ENCODE peak calls at places on chromosomes 16 and 17, in five cellular contexts. E is EH, D is NCI-H1105 treated with DMSO at 0.1 percent for 48 hours, N is C1 segment of cervical spinal cord, K is AG09309. B is an unnamed sample.
A peak's percentile ranks its signal among the peaks of the same experiment; 100 is the strongest.

GRCh38 chr17:10071141-10071540 is 127.3 kb downstream of the GAS7 start:
- DNase-seq in E (no peak), D (no peak), N (no peak), K (no peak), B (no peak)

GRCh38 chr16:72739577-72739976 is 308.4 kb downstream of the ZFHX3 start:
- DNase-seq in E (peak; percentile 84), D (no peak), N (no peak), K (peak; percentile 31), B (no peak)

GRCh38 chr16:78478267-78478821 is 378.9 kb downstream of the WWOX start:
- DNase-seq in E (no peak), D (peak; percentile 51), N (no peak), K (no peak), B (peak; percentile 95)

GRCh38 chr16:66478733-66479511 is 51.8 kb downstream of the BEAN1 start:
- DNase-seq in E (peak; percentile 73), D (no peak), N (peak; percentile 60), K (no peak), B (peak; percentile 77)

GRCh38 chr17:5819921-5820685 is 235.8 kb upstream of the NLRP1 start:
- DNase-seq in E (no peak), D (no peak), N (no peak), K (no peak), B (no peak)

GRCh38 chr17:48718781-48719641 is 3.3 kb downstream of the PRAC1 start:
- DNase-seq in E (no peak), D (no peak), N (no peak), K (no peak), B (no peak)

GRCh38 chr16:89446136-89446974 is 44.0 kb downstream of the ANKRD11 start:
- DNase-seq in E (no peak), D (no peak), N (no peak), K (no peak), B (no peak)

GRCh38 chr17:34797724-34798123 is 163.5 kb downstream of the CCT6B start:
- DNase-seq in E (peak; percentile 48), D (no peak), N (no peak), K (no peak), B (no peak)

GRCh38 chr16:76268824-76269223 is 8.4 kb upstream of the CNTNAP4 start:
- DNase-seq in E (no peak), D (no peak), N (no peak), K (no peak), B (no peak)

GRCh38 chr16:87443964-87444363 is 48.9 kb downstream of the ZCCHC14 start:
- DNase-seq in E (no peak), D (no peak), N (no peak), K (no peak), B (no peak)

B was measured in NCI-H146.